ENCODE peak calls at places on chromosomes 16 and 17, in four cellular contexts. O, C, S and I are unnamed samples.

GRCh38 chr16:2194166-2194834 is 2.1 kb downstream of the CASKIN1 start:
- DNase-seq in S (no peak), C (peak), O (no peak), I (no peak)

GRCh38 chr16:22070361-22071351 is 21.7 kb upstream of the VWA3A start:
- DNase-seq in S (no peak), O (no peak), C (no peak), I (no peak)

GRCh38 chr17:65527381-65527780 is 34.1 kb downstream of the AXIN2 start:
- DNase-seq in C (no peak), O (no peak), S (no peak), I (no peak)

GRCh38 chr17:31900877-31901276 is 631 bp downstream of the UTP6 start:
- DNase-seq in O (peak), S (no peak), C (no peak), I (no peak)

GRCh38 chr17:17873450-17873991 is 36.7 kb upstream of the SREBF1 start:
- DNase-seq in S (no peak), C (no peak), O (no peak), I (no peak)

GRCh38 chr16:83602797-83603735 is 204.7 kb upstream of the HSBP1 start:
- DNase-seq in C (no peak), S (no peak), O (no peak), I (peak)

GRCh38 chr17:12358477-12358876 is 307.2 kb upstream of the MYOCD start:
- DNase-seq in O (no peak), C (no peak), S (no peak), I (no peak)

GRCh38 chr16:84532299-84532724 is 27.9 kb upstream of the MEAK7 start:
- DNase-seq in C (peak), S (no peak), O (peak), I (peak)

GRCh38 chr17:68706351-68706750 is 105.2 kb upstream of the FAM20A start:
- DNase-seq in O (no peak), C (no peak), S (no peak), I (no peak)

GRCh38 chr17:32746280-32746679 is 130.6 kb downstream of the MYO1D start:
- DNase-seq in O (no peak), C (no peak), S (no peak), I (no peak)

GRCh38 chr17:81831957-81832607 is 1.0 kb downstream of the MCRIP1 start:
- DNase-seq in C (no peak), O (no peak), S (no peak), I (no peak)

GRCh38 chr17:43737722-43738121 is 20.9 kb downstream of the SOST start:
- DNase-seq in O (no peak), C (no peak), S (no peak), I (no peak)

DNA sequence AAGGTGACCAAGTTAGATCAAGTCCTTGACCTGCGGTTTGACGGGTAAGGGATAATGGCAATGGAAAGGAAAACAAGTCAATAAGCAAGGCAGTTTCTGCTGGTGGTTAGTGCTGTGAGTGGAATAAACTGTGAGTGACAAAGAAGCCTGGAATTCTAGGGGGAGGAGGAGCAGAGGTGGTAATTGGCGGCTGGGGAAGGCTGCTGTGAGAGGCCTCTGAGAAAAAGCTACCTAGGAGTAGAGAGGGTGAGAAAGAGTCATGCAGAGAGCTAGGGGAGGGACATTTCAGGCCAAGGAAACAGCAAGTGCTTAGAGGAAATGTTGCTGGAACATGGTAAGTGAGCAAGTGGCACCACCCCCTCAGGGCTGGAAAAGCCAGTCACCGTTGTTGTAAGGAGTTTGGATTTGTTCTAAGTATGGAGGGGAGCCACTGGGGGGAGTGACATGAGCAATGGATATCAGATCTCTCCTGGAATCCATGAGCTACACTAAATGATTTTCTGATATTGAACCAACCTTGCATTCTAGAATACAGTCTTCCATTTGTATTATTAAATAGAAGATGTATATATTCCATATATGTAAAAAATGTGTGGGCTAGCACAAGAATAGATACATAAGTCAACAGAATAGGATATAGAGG is 6.7 kb downstream of the NLRC3 start:
- DNase-seq in O (peak), S (no peak), C (no peak), I (no peak)
- TF ChIP-seq USF2 in O (no peak), S (no peak), C (no peak), I (no peak)

DNA sequence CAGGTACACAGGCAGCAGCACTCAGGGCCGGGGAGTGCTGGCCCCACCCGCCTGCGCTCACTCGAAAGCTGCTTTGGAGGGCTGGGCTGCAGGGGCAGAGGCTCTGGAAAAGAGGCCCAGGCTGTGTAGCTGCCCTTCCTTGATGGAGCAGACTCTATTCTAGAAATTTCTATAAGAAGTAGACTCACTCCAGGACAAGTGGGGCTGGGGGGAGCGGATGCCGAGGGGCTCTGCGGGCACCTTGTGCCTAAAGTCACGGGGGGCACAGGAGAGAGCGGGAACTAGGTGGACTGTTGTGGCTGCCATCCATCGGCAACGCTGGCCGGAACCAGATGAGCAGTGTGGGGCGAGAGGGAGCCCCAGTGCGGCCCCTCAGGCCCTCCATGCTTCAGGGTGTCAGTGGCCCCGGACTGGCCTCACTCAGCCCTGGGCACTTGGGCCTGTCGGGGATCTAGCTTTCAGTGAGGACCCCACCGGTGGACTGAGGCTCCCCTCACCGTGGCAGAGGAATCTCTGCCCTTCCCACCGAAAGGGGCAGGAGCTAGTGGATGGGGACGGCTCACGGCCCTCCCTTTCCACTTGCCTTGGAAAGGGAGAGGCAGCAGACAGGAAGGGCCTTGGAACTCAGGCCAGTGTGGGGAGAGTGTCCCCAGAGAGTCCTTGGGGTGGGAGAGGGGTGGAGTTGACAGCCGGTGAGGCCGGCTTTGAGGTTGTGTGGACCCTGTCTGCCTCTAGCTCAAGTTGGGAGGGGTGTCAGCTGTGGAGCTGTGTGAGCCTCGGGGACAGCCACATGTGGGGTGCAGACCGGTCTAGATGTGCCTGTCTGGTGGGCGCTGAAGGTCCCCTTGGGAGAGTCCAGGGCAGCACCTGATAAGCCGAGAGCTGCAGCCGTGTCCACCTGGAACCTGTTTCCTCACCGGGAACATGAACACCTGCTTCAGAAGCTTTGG is 16.6 kb downstream of the ENDOV start:
- DNase-seq in C (no peak), O (no peak), S (no peak), I (no peak)
- TF ChIP-seq CHD2 in C (no peak), O (no peak), S (no peak), I (no peak)

GRCh38 chr16:86031141-86031678 is 132.2 kb downstream of the IRF8 start:
- DNase-seq in O (no peak), C (no peak), S (no peak), I (no peak)

GRCh38 chr16:86026916-86027315 is 128.0 kb downstream of the IRF8 start:
- DNase-seq in O (no peak), C (no peak), S (no peak), I (no peak)

GRCh38 chr16:86030116-86030515 is 131.2 kb downstream of the IRF8 start:
- DNase-seq in S (no peak), C (no peak), O (no peak), I (no peak)

GRCh38 chr16:86027366-86028126 is 128.6 kb downstream of the IRF8 start:
- DNase-seq in O (no peak), C (no peak), S (no peak), I (no peak)

DNA sequence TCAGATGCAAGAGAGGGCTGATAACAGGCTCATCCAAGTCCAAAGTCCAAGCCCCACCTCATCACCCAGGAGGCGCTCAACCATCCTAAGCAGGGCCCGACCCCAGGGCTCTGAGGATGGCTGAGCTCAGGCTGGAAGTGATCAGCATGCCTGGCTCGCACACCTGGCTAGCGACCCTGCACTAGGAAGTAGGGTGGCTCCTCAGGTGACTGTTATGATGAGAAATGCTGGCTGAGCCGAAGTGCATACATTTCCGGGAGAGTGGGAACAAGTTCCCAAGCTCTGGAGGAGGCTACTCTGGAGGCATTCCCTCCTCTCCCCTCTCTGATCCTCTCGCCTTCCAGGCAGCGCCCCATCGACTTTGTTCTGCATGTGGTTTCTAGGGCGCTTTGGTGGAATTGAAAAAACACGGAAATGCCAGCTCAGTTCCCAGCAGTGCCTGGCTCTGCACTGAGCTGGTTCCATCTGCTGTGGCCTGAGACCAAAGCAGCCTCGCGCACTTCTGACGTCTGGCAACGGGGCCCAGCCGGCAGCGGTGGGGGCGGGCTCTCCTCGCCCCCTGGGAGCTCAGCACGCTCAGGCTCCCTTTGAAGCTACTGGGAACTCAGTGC is 130.3 kb downstream of the IRF8 start:
- DNase-seq in S (no peak), C (no peak), O (no peak), I (no peak)
- TF ChIP-seq USF2 in S (no peak), C (no peak), O (no peak), I (no peak)

GRCh38 chr16:72561-73537 is at the start of gene RHBDF1:
- DNase-seq in S (no peak), C (peak), O (no peak), I (peak)
- TF ChIP-seq CHD2 in S (no peak), C (no peak), O (no peak), I (no peak)

GRCh38 chr16:66905633-66906539 is 12.8 kb downstream of the CDH16 start:
- DNase-seq in S (no peak), C (no peak), O (peak), I (no peak)
- TF ChIP-seq USF2 in S (no peak), C (no peak), O (no peak), I (no peak)

GRCh38 chr17:58193641-58194259 is 1.2 kb downstream of the EPX start:
- DNase-seq in S (no peak), C (no peak), O (no peak), I (peak)
- TF ChIP-seq CHD2 in S (no peak), C (no peak), O (no peak), I (no peak)

GRCh38 chr16:78434401-78434800 is 334.9 kb downstream of the WWOX start:
- DNase-seq in S (no peak), O (no peak), C (no peak), I (peak)

GRCh38 chr16:78431701-78432100 is 332.2 kb downstream of the WWOX start:
- DNase-seq in S (no peak), O (no peak), C (no peak), I (no peak)

GRCh38 chr16:78430281-78430680 is 330.8 kb downstream of the WWOX start:
- DNase-seq in C (no peak), O (no peak), S (no peak), I (no peak)

GRCh38 chr16:78436023-78436422 is 336.6 kb downstream of the WWOX start:
- DNase-seq in C (no peak), O (no peak), S (no peak), I (peak)

GRCh38 chr16:78432451-78432850 is 333.0 kb downstream of the WWOX start:
- DNase-seq in C (no peak), S (no peak), O (no peak), I (no peak)
- TF ChIP-seq USF2 in C (no peak), S (no peak), O (no peak), I (no peak)